ENCODE peak calls at places on chromosomes 6 and 20, in four cellular contexts. L, Q, R and S are unnamed samples.

GRCh38 chr6:88358846-88359245 is 192.7 kb upstream of the CNR1 start:
- DNase-seq in L (no peak), Q (peak; percentile 64), R (no peak), S (no peak)

GRCh38 chr6:64683682-64684081 is 1023.3 kb downstream of the EYS start:
- DNase-seq in L (peak; percentile 61), Q (no peak), R (no peak), S (no peak)

GRCh38 chr20:19866070-19866469 is 108.0 kb downstream of the RIN2 start:
- DNase-seq in L (no peak), Q (no peak), R (no peak), S (no peak)

GRCh38 chr6:31345026-31345730 is 11.8 kb downstream of the HLA-B start:
- DNase-seq in L (no peak), Q (no peak), R (no peak), S (no peak)

GRCh38 chr6:170063851-170064617 is 226.8 kb downstream of the DLL1 start:
- DNase-seq in L (no peak), Q (no peak), R (peak; percentile 30), S (no peak)

GRCh38 chr6:17872908-17873307 is 114.5 kb downstream of the KIF13A start:
- DNase-seq in L (no peak), Q (no peak), R (no peak), S (no peak)

GRCh38 chr20:35603695-35604443 is 11.8 kb upstream of the SPAG4 start:
- DNase-seq in L (no peak), Q (no peak), R (peak; percentile 44), S (no peak)

GRCh38 chr6:84447651-84448050 is 220.2 kb upstream of the CEP162 start:
- DNase-seq in L (no peak), Q (no peak), R (no peak), S (no peak)

GRCh38 chr6:28370440-28370839 is 20.7 kb downstream of the ZKSCAN3 start:
- DNase-seq in L (no peak), Q (no peak), R (no peak), S (no peak)

GRCh38 chr20:1618479-1618878 is 1.3 kb downstream of the SIRPB1 start:
- DNase-seq in L (no peak), Q (peak; percentile 0), R (no peak), S (no peak)

GRCh38 chr20:36093804-36094145 is 60.8 kb upstream of the EPB41L1 start:
- DNase-seq in L (no peak), Q (no peak), R (no peak), S (no peak)

GRCh38 chr6:47822856-47823554 is 41.2 kb downstream of the OPN5 start:
- DNase-seq in L (no peak), Q (peak; percentile 81), R (no peak), S (no peak)

GRCh38 chr6:83430606-83431544 is at the start of gene ME1:
- DNase-seq in L (peak; percentile 78), Q (peak; percentile 49), R (peak; percentile 90), S (peak; percentile 60)

GRCh38 chr6:73041051-73041450 is 184.2 kb downstream of the KHDC1L start:
- DNase-seq in L (no peak), Q (no peak), R (no peak), S (no peak)

GRCh38 chr6:125636671-125637070 is 112.8 kb upstream of the HEY2 start:
- DNase-seq in L (no peak), Q (peak; percentile 27), R (no peak), S (no peak)

GRCh38 chr6:36064770-36065396 is 37.3 kb downstream of the MAPK14 start:
- DNase-seq in L (no peak), Q (peak; percentile 42), R (no peak), S (no peak)

GRCh38 chr6:46392294-46392693 is 99.0 kb downstream of the RCAN2 start:
- DNase-seq in L (no peak), Q (no peak), R (no peak), S (no peak)

GRCh38 chr6:17485181-17485580 is 91.8 kb downstream of the CAP2 start:
- DNase-seq in L (no peak), Q (no peak), R (no peak), S (no peak)

GRCh38 chr6:169344651-169345050 is 91.0 kb upstream of the THBS2 start:
- DNase-seq in L (no peak), Q (no peak), R (no peak), S (no peak)

GRCh38 chr6:4522453-4522852 is 253.8 kb upstream of the CDYL start:
- DNase-seq in L (no peak), Q (peak; percentile 14), R (no peak), S (no peak)

GRCh38 chr6:150238857-150239407 is 96.1 kb downstream of the PPP1R14C start:
- DNase-seq in L (no peak), Q (no peak), R (no peak), S (no peak)

GRCh38 chr6:169981568-169981967 is 230.1 kb downstream of the ERMARD start:
- DNase-seq in L (no peak), Q (no peak), R (peak; percentile 25), S (no peak)

GRCh38 chr6:44373787-44374186 is 13.7 kb upstream of the CDC5L start:
- DNase-seq in L (no peak), Q (no peak), R (no peak), S (no peak)

GRCh38 chr20:23763345-23763744 is 12.6 kb upstream of the CST1 start:
- DNase-seq in L (no peak), Q (no peak), R (no peak), S (no peak)

GRCh38 chr6:31114540-31114876 is at the start of gene PSORS1C1:
- DNase-seq in L (peak; percentile 92), Q (peak; percentile 81), R (peak; percentile 97), S (peak; percentile 74)

GRCh38 chr6:88848870-88849269 is 114.5 kb downstream of the RNGTT start:
- DNase-seq in L (no peak), Q (no peak), R (no peak), S (no peak)

GRCh38 chr20:41174782-41175181 is 37.4 kb downstream of the PLCG1 start:
- DNase-seq in L (no peak), Q (no peak), R (no peak), S (no peak)

GRCh38 chr20:30593572-30593971 is 663.9 kb upstream of the DEFB115 start:
- DNase-seq in L (no peak), Q (no peak), R (no peak), S (no peak)

GRCh38 chr20:17357238-17357637 is 130.4 kb downstream of the PCSK2 start:
- DNase-seq in L (no peak), Q (no peak), R (no peak), S (no peak)

DNA sequence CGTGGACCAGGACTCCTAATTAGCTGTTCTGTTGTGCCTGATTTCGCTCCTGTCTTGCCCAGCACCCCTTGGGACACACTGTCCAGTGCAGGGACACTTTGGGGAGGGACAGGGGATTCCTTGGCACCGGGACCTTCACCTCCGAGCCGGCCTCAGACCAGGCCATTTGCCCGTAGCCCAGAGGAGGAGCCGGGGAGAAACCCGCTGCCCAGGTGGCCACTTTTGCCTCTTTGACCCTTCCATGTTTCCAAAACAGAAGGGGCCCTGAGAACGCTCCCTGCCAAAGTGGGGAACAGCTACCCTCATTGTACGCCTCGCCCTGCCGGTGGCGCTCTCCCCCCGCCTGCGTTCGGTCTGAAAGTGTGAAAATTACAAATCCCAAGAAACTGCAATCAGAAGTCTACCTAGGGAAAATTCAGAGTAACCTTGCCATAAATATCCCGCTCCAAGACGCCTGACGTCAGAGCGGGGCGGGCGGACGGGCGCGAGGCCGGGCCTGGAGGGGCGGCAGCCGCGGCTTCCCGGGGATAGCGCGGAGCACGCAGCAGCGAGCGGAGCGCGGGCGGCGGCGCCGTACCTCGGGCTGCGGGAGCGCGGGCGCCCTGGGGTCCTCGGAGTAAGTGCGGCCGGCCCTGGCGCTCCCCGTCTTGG is at the start of gene DAAM2:
- DNase-seq in L (no peak), Q (peak; percentile 59), R (peak; percentile 87), S (no peak)
- H3K4me3 ChIP-seq in L (peak within 1 kb of the TSS; percentile 65), Q (peak within 1 kb of the TSS; percentile 78), R (peak within 1 kb of the TSS; percentile 86), S (peak within 1 kb of the TSS; percentile 61)

DNA sequence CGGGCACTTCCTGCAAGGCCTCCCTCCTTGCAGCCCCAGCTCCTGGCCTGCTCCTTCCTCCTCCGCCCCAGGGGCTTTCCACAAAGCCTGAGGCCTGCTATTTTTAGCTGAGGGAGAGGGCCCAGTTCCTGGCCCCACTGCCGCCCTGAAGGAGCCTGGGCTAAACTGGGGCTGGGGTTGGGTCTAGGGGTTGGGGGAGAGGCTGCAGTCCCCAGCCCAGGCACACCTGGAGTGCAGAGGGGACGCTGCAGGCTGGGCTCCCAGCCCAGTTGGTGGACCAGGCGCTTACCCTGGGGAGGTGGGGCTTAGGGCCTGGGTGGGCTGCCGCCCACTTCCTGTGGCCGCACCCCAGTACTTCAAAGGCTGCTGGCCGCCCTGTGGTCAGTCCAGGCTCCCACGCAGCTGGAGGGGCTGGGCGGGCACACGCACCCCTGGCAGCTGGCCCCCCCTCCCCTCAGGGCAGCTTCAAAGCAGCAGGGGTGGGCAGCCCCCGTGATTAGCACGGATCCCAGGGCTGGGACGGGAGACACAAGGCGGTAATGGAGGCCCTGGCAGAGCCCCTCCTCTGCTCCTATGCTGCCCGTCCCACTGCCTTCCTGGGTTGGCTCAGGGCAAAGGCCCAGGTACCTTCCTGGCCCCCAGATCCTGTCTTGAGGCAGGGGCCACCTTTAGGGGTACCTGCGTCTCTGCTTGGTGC is 7.1 kb upstream of the ABHD16B start:
- DNase-seq in L (no peak), Q (no peak), R (no peak), S (no peak)
- H3K4me3 ChIP-seq in L (peak overlapping the region; percentile 9), Q (no peak overlapping the region), R (peak overlapping the region; percentile 7), S (no peak overlapping the region)

GRCh38 chr6:137925299-137925698 is 58.2 kb downstream of the TNFAIP3 start:
- DNase-seq in L (no peak), Q (peak; percentile 20), R (no peak), S (no peak)

GRCh38 chr6:137927777-137928218 is 60.7 kb downstream of the TNFAIP3 start:
- DNase-seq in L (peak; percentile 14), Q (peak; percentile 29), R (no peak), S (no peak)

GRCh38 chr6:137926207-137926731 is 59.2 kb downstream of the TNFAIP3 start:
- DNase-seq in L (peak; percentile 17), Q (peak; percentile 93), R (no peak), S (peak; percentile 71)

GRCh38 chr6:137926985-137927384 is 59.9 kb downstream of the TNFAIP3 start:
- DNase-seq in L (no peak), Q (no peak), R (no peak), S (no peak)

DNA sequence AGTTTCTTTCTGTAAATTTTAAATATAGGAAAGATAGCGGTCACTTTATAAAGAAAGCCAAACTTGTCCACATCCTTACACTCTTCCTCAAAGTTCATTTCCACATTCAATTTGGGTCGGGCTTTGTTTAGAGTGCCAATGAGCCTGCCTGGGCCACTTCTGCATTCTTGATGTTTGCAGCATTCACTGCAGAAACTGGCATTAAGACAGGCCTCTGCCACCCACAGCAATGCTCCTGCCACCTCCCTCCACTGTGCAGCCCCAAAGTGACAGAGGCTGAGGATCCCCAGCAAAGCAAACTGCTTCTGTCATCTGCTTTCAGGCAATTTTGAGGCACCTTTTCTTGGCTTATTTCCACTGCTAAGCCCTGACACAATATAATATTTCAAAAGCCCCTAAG is 61.2 kb downstream of the TNFAIP3 start:
- DNase-seq in L (no peak), Q (no peak), R (no peak), S (no peak)
- H3K4me3 ChIP-seq in L (no peak overlapping the region), Q (no peak overlapping the region), R (no peak overlapping the region), S (no peak overlapping the region)

GRCh38 chr6:157552171-157552747 is 171.3 kb downstream of the ZDHHC14 start:
- DNase-seq in L (no peak), Q (no peak), R (no peak), S (no peak)
- H3K4me3 ChIP-seq in L (no peak overlapping the region), Q (no peak overlapping the region), R (no peak overlapping the region), S (no peak overlapping the region)

GRCh38 chr6:41639556-41640371 is 1.5 kb downstream of the MDFI start:
- DNase-seq in L (no peak), Q (no peak), R (no peak), S (no peak)
- H3K4me3 ChIP-seq in L (peak overlapping the region; percentile 68), Q (peak overlapping the region; percentile 89), R (no peak overlapping the region), S (peak overlapping the region; percentile 59)